ENCODE peak calls at places on chromosomes 11 and 22, in six cellular contexts. One of them, this sample, is unnamed.

GRCh38 chr22:17753401-17753989 is 20.8 kb downstream of the BID start:
- DNase-seq in right lobe of liver: no peak
- DNase-seq in lower lobe of right lung: no peak
- DNase-seq in SJSA1: no peak
- DNase-seq in CD8-positive, alpha-beta T cell: no peak
- DNase-seq in RWPE1: no peak
- DNase-seq in this sample: no peak

GRCh38 chr11:68206211-68206610 is 6.9 kb downstream of the KMT5B start:
- DNase-seq in SJSA1: peak; percentile 68
- DNase-seq in right lobe of liver: no peak
- DNase-seq in CD8-positive, alpha-beta T cell: no peak
- DNase-seq in lower lobe of right lung: no peak
- DNase-seq in RWPE1: peak; percentile 55
- DNase-seq in this sample: no peak

GRCh38 chr11:115488945-115489344 is 15.3 kb downstream of the CADM1 start:
- DNase-seq in SJSA1: no peak
- DNase-seq in CD8-positive, alpha-beta T cell: no peak
- DNase-seq in RWPE1: no peak
- DNase-seq in lower lobe of right lung: no peak
- DNase-seq in right lobe of liver: no peak
- DNase-seq in this sample: no peak

GRCh38 chr11:46387456-46387855 is 4.1 kb downstream of the CHRM4 start:
- DNase-seq in SJSA1: no peak
- DNase-seq in lower lobe of right lung: no peak
- DNase-seq in right lobe of liver: no peak
- DNase-seq in CD8-positive, alpha-beta T cell: no peak
- DNase-seq in RWPE1: no peak
- DNase-seq in this sample: no peak

GRCh38 chr11:114295676-114296081 is 520 bp upstream of the NNMT start:
- DNase-seq in lower lobe of right lung: no peak
- DNase-seq in right lobe of liver: no peak
- DNase-seq in SJSA1: peak; percentile 55
- DNase-seq in RWPE1: no peak
- DNase-seq in CD8-positive, alpha-beta T cell: no peak
- DNase-seq in this sample: no peak

GRCh38 chr11:84889556-84889955 is 737.6 kb downstream of the DLG2 start:
- DNase-seq in SJSA1: no peak
- DNase-seq in CD8-positive, alpha-beta T cell: no peak
- DNase-seq in right lobe of liver: no peak
- DNase-seq in RWPE1: no peak
- DNase-seq in lower lobe of right lung: no peak
- DNase-seq in this sample: no peak

GRCh38 chr11:102287963-102288744 is 29.1 kb upstream of the BIRC3 start:
- DNase-seq in CD8-positive, alpha-beta T cell: peak; percentile 34
- DNase-seq in SJSA1: peak; percentile 33
- DNase-seq in right lobe of liver: no peak
- DNase-seq in RWPE1: peak; percentile 68
- DNase-seq in lower lobe of right lung: no peak
- DNase-seq in this sample: peak; percentile 45

GRCh38 chr11:65524747-65525658 is at the start of gene SCYL1:
- DNase-seq in RWPE1: peak; percentile 87
- DNase-seq in CD8-positive, alpha-beta T cell: peak; percentile 84
- DNase-seq in lower lobe of right lung: peak; percentile 85
- DNase-seq in SJSA1: peak; percentile 88
- DNase-seq in right lobe of liver: peak; percentile 88
- DNase-seq in this sample: peak; percentile 83

GRCh38 chr22:26942301-26942927 is 285.0 kb downstream of the MIAT start:
- DNase-seq in right lobe of liver: no peak
- DNase-seq in lower lobe of right lung: no peak
- DNase-seq in RWPE1: no peak
- DNase-seq in CD8-positive, alpha-beta T cell: no peak
- DNase-seq in SJSA1: no peak
- DNase-seq in this sample: no peak

GRCh38 chr11:2672553-2673249 is 27.1 kb downstream of the KCNQ1OT1 start:
- DNase-seq in lower lobe of right lung: no peak
- DNase-seq in CD8-positive, alpha-beta T cell: peak; percentile 1
- DNase-seq in SJSA1: no peak
- DNase-seq in RWPE1: no peak
- DNase-seq in right lobe of liver: no peak
- DNase-seq in this sample: peak; percentile 5

GRCh38 chr11:12893787-12894672 is 115.1 kb upstream of the RASSF10 start:
- DNase-seq in CD8-positive, alpha-beta T cell: peak; percentile 44
- DNase-seq in RWPE1: peak; percentile 60
- DNase-seq in SJSA1: peak; percentile 85
- DNase-seq in lower lobe of right lung: peak; percentile 60
- DNase-seq in right lobe of liver: peak; percentile 53
- DNase-seq in this sample: peak; percentile 69
- H3K27ac ChIP-seq in CD8-positive, alpha-beta T cell: no peak overlapping the region
- H3K27ac ChIP-seq in RWPE1: peak overlapping the region; percentile 75
- H3K27ac ChIP-seq in SJSA1: no peak overlapping the region
- H3K27ac ChIP-seq in lower lobe of right lung: no peak overlapping the region
- H3K27ac ChIP-seq in right lobe of liver: no peak overlapping the region
- H3K27ac ChIP-seq in this sample: peak overlapping the region; percentile 39

GRCh38 chr11:117189941-117190544 is 9.1 kb upstream of the TAGLN start:
- DNase-seq in SJSA1: no peak
- DNase-seq in RWPE1: no peak
- DNase-seq in CD8-positive, alpha-beta T cell: no peak
- DNase-seq in lower lobe of right lung: peak; percentile 32
- DNase-seq in right lobe of liver: peak; percentile 39
- DNase-seq in this sample: no peak
- H3K27ac ChIP-seq in SJSA1: no peak overlapping the region
- H3K27ac ChIP-seq in RWPE1: peak overlapping the region; percentile 21
- H3K27ac ChIP-seq in CD8-positive, alpha-beta T cell: no peak overlapping the region
- H3K27ac ChIP-seq in lower lobe of right lung: peak overlapping the region; percentile 56
- H3K27ac ChIP-seq in right lobe of liver: no peak overlapping the region
- H3K27ac ChIP-seq in this sample: no peak overlapping the region

GRCh38 chr11:129291556-129291955 is 84.1 kb upstream of the BARX2 start:
- DNase-seq in right lobe of liver: no peak
- DNase-seq in SJSA1: no peak
- DNase-seq in lower lobe of right lung: no peak
- DNase-seq in RWPE1: no peak
- DNase-seq in CD8-positive, alpha-beta T cell: no peak
- DNase-seq in this sample: no peak
- H3K27ac ChIP-seq in right lobe of liver: no peak overlapping the region
- H3K27ac ChIP-seq in SJSA1: no peak overlapping the region
- H3K27ac ChIP-seq in lower lobe of right lung: no peak overlapping the region
- H3K27ac ChIP-seq in RWPE1: no peak overlapping the region
- H3K27ac ChIP-seq in CD8-positive, alpha-beta T cell: no peak overlapping the region
- H3K27ac ChIP-seq in this sample: no peak overlapping the region

GRCh38 chr11:94773842-94774241 is 5.7 kb downstream of the AMOTL1 start:
- DNase-seq in CD8-positive, alpha-beta T cell: no peak
- DNase-seq in right lobe of liver: no peak
- DNase-seq in lower lobe of right lung: no peak
- DNase-seq in RWPE1: no peak
- DNase-seq in SJSA1: no peak
- DNase-seq in this sample: no peak

GRCh38 chr11:94775576-94776327 is 7.6 kb downstream of the AMOTL1 start:
- DNase-seq in CD8-positive, alpha-beta T cell: no peak
- DNase-seq in SJSA1: no peak
- DNase-seq in RWPE1: no peak
- DNase-seq in right lobe of liver: peak; percentile 74
- DNase-seq in lower lobe of right lung: no peak
- DNase-seq in this sample: no peak

GRCh38 chr11:94774345-94774744 is 6.2 kb downstream of the AMOTL1 start:
- DNase-seq in right lobe of liver: no peak
- DNase-seq in lower lobe of right lung: no peak
- DNase-seq in CD8-positive, alpha-beta T cell: no peak
- DNase-seq in SJSA1: no peak
- DNase-seq in RWPE1: no peak
- DNase-seq in this sample: no peak

GRCh38 chr11:94780432-94780831 is 12.3 kb downstream of the AMOTL1 start:
- DNase-seq in RWPE1: no peak
- DNase-seq in SJSA1: no peak
- DNase-seq in right lobe of liver: no peak
- DNase-seq in CD8-positive, alpha-beta T cell: no peak
- DNase-seq in lower lobe of right lung: no peak
- DNase-seq in this sample: no peak

DNA sequence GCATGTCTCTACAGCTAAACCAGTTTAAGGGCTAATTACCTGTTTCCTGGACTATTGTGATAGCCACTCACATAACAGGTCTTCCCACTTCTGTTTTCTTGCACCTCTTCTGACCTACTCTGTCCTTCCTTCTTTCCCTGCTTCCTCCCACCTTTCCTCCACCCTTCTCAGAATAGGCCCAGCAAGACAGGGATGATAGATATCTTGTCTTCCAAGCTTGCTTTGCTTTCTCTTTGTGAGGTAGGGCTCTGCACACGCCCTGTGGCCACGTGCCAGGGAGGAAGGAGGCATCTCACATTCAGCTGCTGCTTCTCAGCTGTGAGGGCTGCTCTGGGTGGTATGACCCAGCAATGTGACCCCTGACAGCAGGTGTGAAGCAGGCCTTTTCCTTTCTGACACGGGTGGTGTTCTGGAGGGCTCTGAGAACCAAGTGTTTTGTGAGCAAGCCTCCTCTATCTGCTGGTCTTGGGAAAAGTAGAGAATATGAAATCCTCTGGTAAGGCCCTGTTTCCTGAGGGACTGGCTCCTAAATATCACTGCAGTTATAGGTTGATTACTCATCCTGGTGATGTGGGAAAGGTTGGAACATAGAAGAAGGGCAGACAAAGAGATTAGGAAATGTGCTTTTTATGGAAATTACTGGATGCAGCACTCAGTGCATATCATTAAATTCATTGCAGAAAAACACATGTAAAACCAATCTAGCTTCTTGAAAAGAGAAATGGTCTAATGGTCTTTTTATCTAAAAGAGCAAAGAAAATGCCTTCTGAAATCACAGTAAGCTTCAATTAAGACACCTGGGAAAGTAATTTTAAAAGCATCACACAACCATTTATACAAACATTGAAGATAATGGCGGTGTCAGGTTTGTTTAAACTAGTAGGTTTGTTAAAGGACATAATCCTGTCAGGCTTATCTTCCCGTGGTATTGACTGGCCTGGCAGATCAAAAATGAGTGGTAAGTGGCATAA is 8.5 kb downstream of the AMOTL1 start:
- DNase-seq in lower lobe of right lung: peak; percentile 45
- DNase-seq in right lobe of liver: no peak
- DNase-seq in RWPE1: peak; percentile 44
- DNase-seq in SJSA1: no peak
- DNase-seq in CD8-positive, alpha-beta T cell: no peak
- DNase-seq in this sample: peak; percentile 29
- H3K27ac ChIP-seq in lower lobe of right lung: no peak overlapping the region
- H3K27ac ChIP-seq in right lobe of liver: no peak overlapping the region
- H3K27ac ChIP-seq in RWPE1: peak overlapping the region; percentile 83
- H3K27ac ChIP-seq in SJSA1: no peak overlapping the region
- H3K27ac ChIP-seq in CD8-positive, alpha-beta T cell: no peak overlapping the region
- H3K27ac ChIP-seq in this sample: peak overlapping the region; percentile 60

DNA sequence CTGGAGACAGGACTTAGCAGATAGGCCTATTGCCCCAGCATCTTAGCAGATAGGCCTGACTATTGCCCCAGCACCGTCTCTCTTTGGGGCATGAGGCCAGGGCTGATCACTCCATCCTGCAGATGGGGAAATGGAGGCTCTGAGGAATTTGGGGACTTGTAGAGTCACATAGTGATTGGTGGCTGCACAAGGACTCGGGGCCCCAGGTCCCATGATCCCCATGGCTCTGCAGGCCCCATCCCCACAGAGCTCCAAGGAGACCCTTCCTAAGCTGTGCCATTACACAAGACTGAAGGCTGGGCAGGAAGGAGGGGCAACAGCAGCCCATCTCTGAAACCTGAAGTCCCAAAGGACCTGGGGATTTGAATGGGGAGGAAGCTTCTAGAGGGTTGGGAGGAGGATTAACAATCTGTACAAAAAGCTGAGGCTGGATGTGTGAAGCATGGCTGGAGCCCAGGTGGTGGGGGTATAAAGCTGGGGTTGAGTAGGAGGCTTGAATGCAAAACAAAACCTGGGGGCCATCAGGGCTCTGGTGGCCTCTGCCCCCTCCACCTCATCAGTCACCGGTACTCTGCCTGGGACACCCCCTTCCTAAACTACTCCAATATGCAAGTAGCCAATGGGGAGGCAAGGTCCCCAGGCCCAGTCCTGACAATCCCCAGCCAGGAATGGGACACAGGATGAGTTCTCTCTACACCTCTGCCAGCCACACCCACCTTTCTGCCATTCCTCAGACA is 1.5 kb downstream of the ARAP1 start:
- DNase-seq in SJSA1: no peak
- DNase-seq in CD8-positive, alpha-beta T cell: no peak
- DNase-seq in lower lobe of right lung: no peak
- DNase-seq in RWPE1: no peak
- DNase-seq in right lobe of liver: no peak
- DNase-seq in this sample: no peak
- H3K27ac ChIP-seq in SJSA1: no peak overlapping the region
- H3K27ac ChIP-seq in CD8-positive, alpha-beta T cell: no peak overlapping the region
- H3K27ac ChIP-seq in lower lobe of right lung: peak overlapping the region; percentile 79
- H3K27ac ChIP-seq in RWPE1: peak overlapping the region; percentile 75
- H3K27ac ChIP-seq in right lobe of liver: no peak overlapping the region
- H3K27ac ChIP-seq in this sample: peak overlapping the region; percentile 3

DNA sequence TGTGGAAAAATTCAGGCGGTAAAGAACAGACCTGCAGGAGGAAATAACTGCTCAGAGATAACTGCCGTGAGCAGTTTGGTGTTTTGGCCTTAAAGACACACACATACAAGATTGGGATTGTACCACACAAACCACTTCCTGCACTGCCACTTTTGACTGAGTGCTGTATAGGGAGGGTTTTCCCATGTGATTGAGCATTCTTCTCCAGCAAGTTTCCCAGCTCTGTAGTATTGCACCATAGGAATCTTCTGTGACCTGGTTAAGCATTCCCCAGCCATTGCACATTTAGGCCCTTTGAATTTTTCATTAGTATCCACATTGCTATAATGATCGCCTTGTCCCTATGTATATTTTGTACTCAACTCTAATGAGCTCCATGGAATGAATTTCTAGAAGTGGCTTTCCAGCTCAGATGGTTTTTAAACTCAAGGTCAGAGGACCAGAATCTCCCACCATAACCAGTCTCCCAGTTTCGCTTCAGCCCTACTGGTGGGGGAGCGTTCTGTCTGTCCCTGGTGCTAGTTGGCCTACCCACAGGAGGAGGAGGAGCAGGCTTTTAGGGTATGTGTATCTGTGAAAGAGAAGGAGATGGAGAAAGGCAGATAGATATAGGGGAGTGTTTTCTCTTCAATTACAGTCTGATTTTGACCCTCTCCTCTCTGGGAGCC is 9.3 kb downstream of the CD82 start:
- DNase-seq in RWPE1: peak; percentile 64
- DNase-seq in SJSA1: peak; percentile 78
- DNase-seq in lower lobe of right lung: no peak
- DNase-seq in right lobe of liver: no peak
- DNase-seq in CD8-positive, alpha-beta T cell: no peak
- DNase-seq in this sample: peak; percentile 53
- H3K27ac ChIP-seq in RWPE1: no peak overlapping the region
- H3K27ac ChIP-seq in SJSA1: peak overlapping the region; percentile 85
- H3K27ac ChIP-seq in lower lobe of right lung: peak overlapping the region; percentile 21
- H3K27ac ChIP-seq in right lobe of liver: no peak overlapping the region
- H3K27ac ChIP-seq in CD8-positive, alpha-beta T cell: no peak overlapping the region
- H3K27ac ChIP-seq in this sample: peak overlapping the region; percentile 75

GRCh38 chr11:63978551-63979235 is 4.3 kb downstream of the COX8A start:
- DNase-seq in RWPE1: no peak
- DNase-seq in SJSA1: no peak
- DNase-seq in right lobe of liver: no peak
- DNase-seq in lower lobe of right lung: no peak
- DNase-seq in CD8-positive, alpha-beta T cell: no peak
- DNase-seq in this sample: no peak

GRCh38 chr11:63970902-63971301 is 3.5 kb upstream of the COX8A start:
- DNase-seq in lower lobe of right lung: no peak
- DNase-seq in SJSA1: no peak
- DNase-seq in right lobe of liver: no peak
- DNase-seq in CD8-positive, alpha-beta T cell: no peak
- DNase-seq in RWPE1: no peak
- DNase-seq in this sample: no peak

GRCh38 chr11:63979426-63979825 is 5.0 kb downstream of the COX8A start:
- DNase-seq in right lobe of liver: no peak
- DNase-seq in CD8-positive, alpha-beta T cell: no peak
- DNase-seq in SJSA1: no peak
- DNase-seq in RWPE1: no peak
- DNase-seq in lower lobe of right lung: no peak
- DNase-seq in this sample: no peak

GRCh38 chr11:63974259-63975143 is at the start of gene COX8A:
- DNase-seq in CD8-positive, alpha-beta T cell: peak; percentile 90
- DNase-seq in right lobe of liver: peak; percentile 99
- DNase-seq in SJSA1: peak; percentile 100
- DNase-seq in RWPE1: peak; percentile 99
- DNase-seq in lower lobe of right lung: peak; percentile 97
- DNase-seq in this sample: peak; percentile 98
- H3K27ac ChIP-seq in CD8-positive, alpha-beta T cell: peak within 1 kb of the TSS; percentile 86
- H3K27ac ChIP-seq in right lobe of liver: peak within 1 kb of the TSS; percentile 80
- H3K27ac ChIP-seq in SJSA1: peak within 1 kb of the TSS; percentile 87
- H3K27ac ChIP-seq in RWPE1: peak within 1 kb of the TSS; percentile 94
- H3K27ac ChIP-seq in lower lobe of right lung: peak within 1 kb of the TSS; percentile 98
- H3K27ac ChIP-seq in this sample: peak within 1 kb of the TSS; percentile 97

This sample was measured in stomach.